ENCODE peak calls at places on chromosomes 13 and 19, in five cellular contexts. P, K, T, X and L are unnamed samples.

GRCh38 chr19:6711605-6712004 is 8.8 kb downstream of the C3 start:
- DNase-seq in X (no peak), T (no peak), K (no peak), P (no peak), L (no peak)

GRCh38 chr13:50334944-50335343 is 319.7 kb downstream of the KCNRG start:
- DNase-seq in T (no peak), P (no peak), X (no peak), K (no peak), L (no peak)

GRCh38 chr19:53982056-53982455 is 9.4 kb upstream of the CACNG6 start:
- DNase-seq in P (no peak), T (no peak), X (no peak), K (peak), L (no peak)

GRCh38 chr13:76830805-76831204 is 55.4 kb downstream of the KCTD12 start:
- DNase-seq in T (peak), K (no peak), X (no peak), P (no peak), L (no peak)

GRCh38 chr19:44951179-44952159 is 3.7 kb upstream of the CLPTM1 start:
- DNase-seq in P (peak), K (peak), T (peak), X (peak), L (no peak)

GRCh38 chr13:78679329-78679728 is 20.4 kb upstream of the OBI1 start:
- DNase-seq in K (no peak), X (no peak), T (no peak), P (no peak), L (no peak)

GRCh38 chr19:5615756-5616327 is 6.7 kb downstream of the SAFB2 start:
- DNase-seq in P (no peak), K (no peak), T (no peak), X (no peak), L (no peak)

GRCh38 chr19:40771101-40771539 is 4.2 kb upstream of the MIA start:
- DNase-seq in X (no peak), P (no peak), K (no peak), T (no peak), L (no peak)

GRCh38 chr13:73465629-73465974 is 406.8 kb downstream of the KLF5 start:
- DNase-seq in K (no peak), P (peak), X (no peak), T (no peak), L (no peak)

GRCh38 chr13:46721054-46721453 is 75.9 kb downstream of the ESD start:
- DNase-seq in X (peak), T (peak), K (no peak), P (peak), L (peak)